ENCODE peak calls at places on chromosomes 11 and 22, in ten cellular contexts. One of them, this sample, is unnamed.
A peak's percentile ranks its signal among the peaks of the same experiment; 100 is the strongest.

GRCh38 chr11:127108838-127109237 is 108.3 kb upstream of the KIRREL3 start:
- DNase-seq in fibroblast of lung: no peak
- DNase-seq in Peyer's patch: no peak
- DNase-seq in activated CD4-positive, CD25-positive, alpha-beta regulatory T cell: no peak
- DNase-seq in CD8-positive, alpha-beta T cell: no peak
- DNase-seq in IMR-90: no peak
- DNase-seq in COR-L47: no peak
- DNase-seq in pons: no peak
- DNase-seq in brain microvascular endothelial cell: no peak
- DNase-seq in ureter: no peak
- DNase-seq in this sample: no peak

GRCh38 chr11:65782816-65783228 is 2.0 kb upstream of the AP5B1 start:
- DNase-seq in fibroblast of lung: no peak
- DNase-seq in Peyer's patch: no peak
- DNase-seq in activated CD4-positive, CD25-positive, alpha-beta regulatory T cell: no peak
- DNase-seq in CD8-positive, alpha-beta T cell: no peak
- DNase-seq in IMR-90: no peak
- DNase-seq in COR-L47: no peak
- DNase-seq in pons: no peak
- DNase-seq in brain microvascular endothelial cell: no peak
- DNase-seq in ureter: no peak
- DNase-seq in this sample: no peak

GRCh38 chr11:17612221-17613188 is 65.4 kb downstream of the OTOG start:
- DNase-seq in fibroblast of lung: no peak
- DNase-seq in Peyer's patch: peak; percentile 37
- DNase-seq in activated CD4-positive, CD25-positive, alpha-beta regulatory T cell: no peak
- DNase-seq in CD8-positive, alpha-beta T cell: no peak
- DNase-seq in IMR-90: no peak
- DNase-seq in COR-L47: no peak
- DNase-seq in pons: no peak
- DNase-seq in brain microvascular endothelial cell: no peak
- DNase-seq in ureter: no peak
- DNase-seq in this sample: no peak

GRCh38 chr11:124075841-124076571 is 34.9 kb upstream of the OR10G7 start:
- DNase-seq in fibroblast of lung: no peak
- DNase-seq in Peyer's patch: peak; percentile 77
- DNase-seq in activated CD4-positive, CD25-positive, alpha-beta regulatory T cell: no peak
- DNase-seq in CD8-positive, alpha-beta T cell: no peak
- DNase-seq in IMR-90: no peak
- DNase-seq in COR-L47: peak; percentile 15
- DNase-seq in pons: no peak
- DNase-seq in brain microvascular endothelial cell: no peak
- DNase-seq in ureter: peak; percentile 47
- DNase-seq in this sample: no peak

GRCh38 chr22:30866811-30867271 is 101.7 kb downstream of the MORC2 start:
- DNase-seq in fibroblast of lung: no peak
- DNase-seq in Peyer's patch: peak; percentile 37
- DNase-seq in activated CD4-positive, CD25-positive, alpha-beta regulatory T cell: no peak
- DNase-seq in CD8-positive, alpha-beta T cell: no peak
- DNase-seq in IMR-90: no peak
- DNase-seq in COR-L47: no peak
- DNase-seq in pons: no peak
- DNase-seq in brain microvascular endothelial cell: no peak
- DNase-seq in ureter: no peak
- DNase-seq in this sample: no peak

GRCh38 chr22:43060213-43060612 is 29.0 kb downstream of the TTLL1 start:
- DNase-seq in fibroblast of lung: peak; percentile 12
- DNase-seq in Peyer's patch: peak; percentile 52
- DNase-seq in activated CD4-positive, CD25-positive, alpha-beta regulatory T cell: peak; percentile 11
- DNase-seq in CD8-positive, alpha-beta T cell: peak; percentile 28
- DNase-seq in IMR-90: no peak
- DNase-seq in COR-L47: peak; percentile 40
- DNase-seq in pons: no peak
- DNase-seq in brain microvascular endothelial cell: no peak
- DNase-seq in ureter: no peak
- DNase-seq in this sample: no peak

GRCh38 chr11:128599729-128600128 is 12.4 kb upstream of the ETS1 start:
- DNase-seq in fibroblast of lung: peak; percentile 57
- DNase-seq in Peyer's patch: no peak
- DNase-seq in activated CD4-positive, CD25-positive, alpha-beta regulatory T cell: no peak
- DNase-seq in CD8-positive, alpha-beta T cell: no peak
- DNase-seq in IMR-90: peak; percentile 91
- DNase-seq in COR-L47: no peak
- DNase-seq in pons: no peak
- DNase-seq in brain microvascular endothelial cell: peak; percentile 66
- DNase-seq in ureter: no peak
- DNase-seq in this sample: no peak

GRCh38 chr11:14386895-14387480 is 28.0 kb upstream of the RRAS2 start:
- DNase-seq in fibroblast of lung: peak; percentile 85
- DNase-seq in Peyer's patch: no peak
- DNase-seq in activated CD4-positive, CD25-positive, alpha-beta regulatory T cell: no peak
- DNase-seq in CD8-positive, alpha-beta T cell: no peak
- DNase-seq in IMR-90: peak; percentile 89
- DNase-seq in COR-L47: peak; percentile 5
- DNase-seq in pons: peak; percentile 96
- DNase-seq in brain microvascular endothelial cell: peak; percentile 98
- DNase-seq in ureter: no peak
- DNase-seq in this sample: no peak

GRCh38 chr11:3121416-3121815 is 43.7 kb downstream of the OSBPL5 start:
- DNase-seq in fibroblast of lung: no peak
- DNase-seq in Peyer's patch: peak; percentile 36
- DNase-seq in activated CD4-positive, CD25-positive, alpha-beta regulatory T cell: no peak
- DNase-seq in CD8-positive, alpha-beta T cell: no peak
- DNase-seq in IMR-90: no peak
- DNase-seq in COR-L47: no peak
- DNase-seq in pons: no peak
- DNase-seq in brain microvascular endothelial cell: no peak
- DNase-seq in ureter: no peak
- DNase-seq in this sample: no peak

GRCh38 chr11:86079421-86079820 is 10.5 kb upstream of the PICALM start:
- DNase-seq in fibroblast of lung: no peak
- DNase-seq in Peyer's patch: no peak
- DNase-seq in activated CD4-positive, CD25-positive, alpha-beta regulatory T cell: no peak
- DNase-seq in CD8-positive, alpha-beta T cell: no peak
- DNase-seq in IMR-90: no peak
- DNase-seq in COR-L47: no peak
- DNase-seq in pons: no peak
- DNase-seq in brain microvascular endothelial cell: no peak
- DNase-seq in ureter: no peak
- DNase-seq in this sample: no peak